ENCODE peak calls at places on chromosomes 16 and 17, in six cellular contexts. O is CD4-positive, CD25-positive, alpha-beta regulatory T cell; S is pancreas; U is CD4-positive, alpha-beta memory T cell; Q is spleen; L is RWPE2. A is an unnamed sample.
A peak's percentile ranks its signal among the peaks of the same experiment; 100 is the strongest.

GRCh38 chr17:80133626-80133970 is 13.3 kb downstream of the EIF4A3 start:
- DNase-seq in O (no peak), S (no peak), U (no peak), Q (no peak), L (no peak), A (no peak)

GRCh38 chr17:7750321-7750821 is 32.8 kb downstream of the DNAH2 start:
- DNase-seq in O (no peak), S (no peak), U (no peak), Q (no peak), L (no peak), A (no peak)

GRCh38 chr17:28471127-28471453 is 2.4 kb upstream of the SLC13A2 start:
- DNase-seq in O (no peak), S (no peak), U (no peak), Q (no peak), L (no peak), A (no peak)

GRCh38 chr17:72518810-72519597 is 398.2 kb downstream of the SOX9 start:
- DNase-seq in O (no peak), S (peak; percentile 88), U (no peak), Q (no peak), L (no peak), A (no peak)

GRCh38 chr16:75908301-75908700 is 182.0 kb upstream of the CPHXL start:
- DNase-seq in O (no peak), S (no peak), U (no peak), Q (no peak), L (no peak), A (no peak)

GRCh38 chr16:1584926-1585487 is 26.9 kb downstream of the IFT140 start:
- DNase-seq in O (no peak), S (no peak), U (no peak), Q (no peak), L (no peak), A (no peak)

GRCh38 chr17:47955497-47956461 is 1.9 kb downstream of the PRR15L start:
- DNase-seq in O (no peak), S (peak; percentile 96), U (no peak), Q (no peak), L (no peak), A (no peak)

GRCh38 chr16:21104124-21104860 is 46.4 kb downstream of the DNAH3 start:
- DNase-seq in O (no peak), S (no peak), U (no peak), Q (no peak), L (no peak), A (no peak)

GRCh38 chr17:41544497-41544896 is 16.4 kb upstream of the KRT19 start:
- DNase-seq in O (no peak), S (no peak), U (no peak), Q (no peak), L (no peak), A (no peak)

GRCh38 chr17:55388842-55389241 is 32.8 kb downstream of the MMD start:
- DNase-seq in O (no peak), S (no peak), U (no peak), Q (no peak), L (no peak), A (no peak)

GRCh38 chr17:75827291-75828050 is 16.7 kb downstream of the UNC13D start:
- DNase-seq in O (peak; percentile 51), S (peak; percentile 86), U (peak; percentile 71), Q (peak; percentile 86), L (peak; percentile 68), A (peak; percentile 58)

GRCh38 chr16:81866820-81867440 is 87.8 kb downstream of the PLCG2 start:
- DNase-seq in O (no peak), S (no peak), U (no peak), Q (peak; percentile 92), L (no peak), A (no peak)

GRCh38 chr16:49580751-49581303 is 207.2 kb downstream of the C16orf78 start:
- DNase-seq in O (no peak), S (no peak), U (no peak), Q (peak; percentile 39), L (no peak), A (no peak)

GRCh38 chr16:15434425-15435215 is at the start of gene BMERB1:
- DNase-seq in O (peak; percentile 10), S (peak; percentile 89), U (peak; percentile 21), Q (peak; percentile 81), L (peak; percentile 74), A (peak; percentile 20)

GRCh38 chr16:3259097-3259496 is 2.7 kb upstream of the MEFV start:
- DNase-seq in O (no peak), S (no peak), U (no peak), Q (no peak), L (no peak), A (no peak)

GRCh38 chr16:28310796-28311195 is 18.5 kb downstream of the SBK1 start:
- DNase-seq in O (no peak), S (no peak), U (no peak), Q (no peak), L (no peak), A (no peak)

GRCh38 chr17:7935859-7936258 is 3.9 kb downstream of the CNTROB start:
- DNase-seq in O (no peak), S (no peak), U (no peak), Q (no peak), L (no peak), A (no peak)

GRCh38 chr16:75624921-75625334 is 1.8 kb upstream of the ADAT1 start:
- DNase-seq in O (no peak), S (no peak), U (no peak), Q (no peak), L (no peak), A (no peak)

GRCh38 chr17:82092094-82092586 is 5.9 kb downstream of the FASN start:
- DNase-seq in O (no peak), S (peak; percentile 79), U (no peak), Q (peak; percentile 72), L (no peak), A (no peak)
- H3K27ac ChIP-seq in O (no peak overlapping the region), S (no peak overlapping the region), U (no peak overlapping the region), Q (no peak overlapping the region), L (no peak overlapping the region), A (no peak overlapping the region)

GRCh38 chr16:29807426-29808218 is 1.3 kb downstream of the MAZ start:
- DNase-seq in O (peak; percentile 77), S (peak; percentile 90), U (peak; percentile 90), Q (peak; percentile 97), L (peak; percentile 93), A (peak; percentile 83)
- H3K4me1 ChIP-seq in O (peaks cover 68% of the 10 kb centered on the region), S (no peaks in the 10 kb centered on the region), U (peaks cover 58% of the 10 kb centered on the region), Q (peaks cover 56% of the 10 kb centered on the region), L (peaks cover 7% of the 10 kb centered on the region), A (peaks cover 48% of the 10 kb centered on the region)

GRCh38 chr16:35751191-35751941 is 2292.0 kb downstream of the TP53TG3F start:
- DNase-seq in O (no peak), S (peak; percentile 60), U (no peak), Q (peak; percentile 70), L (no peak), A (no peak)
- H3K9me3 ChIP-seq in O (peaks cover 88% of the 10 kb centered on the region), S (no peaks in the 10 kb centered on the region), U (no peaks in the 10 kb centered on the region), Q (peaks cover 95% of the 10 kb centered on the region), L (peaks cover 15% of the 10 kb centered on the region), A (no peaks in the 10 kb centered on the region)

DNA sequence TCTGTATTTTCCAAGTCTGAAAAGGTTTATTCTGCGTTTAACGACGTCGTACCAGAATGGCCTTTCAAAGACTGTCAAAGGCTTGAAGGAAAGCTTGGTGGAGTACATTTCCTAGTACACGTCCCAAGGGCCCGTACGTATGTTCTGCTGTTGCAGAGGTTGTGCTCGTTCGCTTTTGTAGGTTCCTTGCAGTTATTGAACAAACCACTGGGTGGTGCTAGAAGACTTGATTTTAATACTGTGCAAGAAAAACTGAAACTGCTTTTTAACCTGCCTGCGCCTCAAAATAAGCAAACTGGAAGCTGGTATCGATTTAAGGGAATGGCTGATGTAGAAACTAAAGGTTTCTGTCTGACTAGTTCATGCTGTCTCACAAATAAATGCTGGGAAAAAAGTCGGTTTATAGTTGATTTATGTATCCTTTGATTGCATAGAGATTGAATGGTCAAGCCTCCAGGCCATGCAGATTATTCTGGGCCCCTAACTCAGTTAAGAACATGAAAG is 54.6 kb downstream of the USP10 start:
- DNase-seq in O (peak; percentile 65), S (no peak), U (peak; percentile 87), Q (no peak), L (no peak), A (peak; percentile 36)
- H3K27ac ChIP-seq in O (peak overlapping the region; percentile 28), S (no peak overlapping the region), U (peak overlapping the region; percentile 44), Q (peak overlapping the region; percentile 58), L (peak overlapping the region; percentile 53), A (peak overlapping the region; percentile 21)

DNA sequence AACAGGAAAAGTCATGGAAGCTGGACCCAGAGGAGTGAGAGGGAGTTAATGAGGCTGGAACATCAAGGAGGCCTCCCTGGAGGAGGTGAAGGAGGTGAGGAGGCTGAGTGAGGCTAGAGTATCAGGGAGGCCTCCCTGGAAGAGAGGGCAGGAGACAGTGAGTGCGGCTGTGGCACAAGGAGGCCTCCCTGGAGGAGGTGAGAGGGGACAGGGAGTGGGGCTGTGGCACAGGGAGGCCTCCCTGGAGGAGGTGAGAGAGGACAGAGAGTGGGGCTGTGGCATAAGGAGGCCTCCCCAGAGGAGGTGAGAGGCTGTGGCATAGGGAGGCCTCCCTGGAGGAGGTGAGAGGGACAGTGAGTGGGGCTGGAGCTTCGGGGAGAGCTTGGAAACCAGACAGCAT is 5.5 kb downstream of the CAMKK1 start:
- DNase-seq in O (no peak), S (no peak), U (no peak), Q (no peak), L (no peak), A (no peak)
- H3K4me1 ChIP-seq in O (peaks cover 30% of the 10 kb centered on the region), S (no peaks in the 10 kb centered on the region), U (peaks cover 32% of the 10 kb centered on the region), Q (peaks cover 17% of the 10 kb centered on the region), L (peaks cover 35% of the 10 kb centered on the region), A (peaks cover 33% of the 10 kb centered on the region)

DNA sequence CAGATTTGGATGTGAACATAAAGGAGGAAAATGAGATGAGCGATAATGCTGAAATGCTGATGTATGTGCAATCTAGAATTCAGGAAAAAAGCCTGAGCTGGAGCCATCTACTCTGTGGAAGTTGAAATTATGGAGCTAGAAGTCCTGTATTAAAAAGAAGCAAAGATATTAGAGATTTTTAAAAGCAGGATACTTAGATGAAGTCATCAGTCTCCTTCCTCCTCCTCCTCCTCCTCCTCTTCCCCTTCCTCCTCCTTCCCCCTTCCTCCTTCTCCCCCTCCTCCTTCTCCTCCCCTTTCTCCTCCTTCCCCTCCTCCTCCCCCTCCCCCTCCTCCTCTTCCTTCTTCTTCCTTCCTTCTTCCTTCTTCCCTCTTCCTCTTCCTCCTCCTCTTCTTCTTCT is 823.8 kb upstream of the CA10 start:
- DNase-seq in O (no peak), S (no peak), U (no peak), Q (no peak), L (no peak), A (no peak)
- H3K9me3 ChIP-seq in O (no peaks in the 10 kb centered on the region), S (no peaks in the 10 kb centered on the region), U (no peaks in the 10 kb centered on the region), Q (no peaks in the 10 kb centered on the region), L (no peaks in the 10 kb centered on the region), A (no peaks in the 10 kb centered on the region)

GRCh38 chr16:85037721-85038120 is 10.1 kb downstream of the KIAA0513 start:
- DNase-seq in O (no peak), S (no peak), U (no peak), Q (no peak), L (no peak), A (no peak)
- H3K27ac ChIP-seq in O (no peak overlapping the region), S (no peak overlapping the region), U (no peak overlapping the region), Q (no peak overlapping the region), L (peak overlapping the region; percentile 74), A (no peak overlapping the region)

DNA sequence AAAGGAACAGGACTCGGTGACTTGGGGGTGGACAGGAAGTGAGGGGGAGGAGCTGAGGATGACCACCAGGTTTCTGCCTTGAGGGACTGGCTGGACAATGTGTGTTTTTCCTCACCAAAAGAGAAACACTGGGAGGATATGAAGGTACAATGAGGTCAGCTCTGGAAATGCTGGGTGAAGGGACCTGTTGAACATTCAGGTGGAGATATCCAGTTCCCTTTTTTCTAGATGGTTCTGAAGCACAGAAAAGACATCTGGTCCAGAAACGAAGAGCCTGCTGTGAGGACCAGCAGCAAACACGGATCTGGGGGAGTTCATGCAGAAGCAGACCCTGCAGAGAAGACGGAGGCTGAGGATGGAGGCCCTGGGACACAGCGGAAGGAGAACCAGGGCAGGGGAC is 17.5 kb downstream of the ARHGAP17 start:
- DNase-seq in O (no peak), S (no peak), U (no peak), Q (no peak), L (no peak), A (no peak)
- H3K4me1 ChIP-seq in O (peaks cover 14% of the 10 kb centered on the region), S (peaks cover 28% of the 10 kb centered on the region), U (peaks cover 14% of the 10 kb centered on the region), Q (peaks cover 85% of the 10 kb centered on the region), L (peaks cover 30% of the 10 kb centered on the region), A (peaks cover 11% of the 10 kb centered on the region)

A was measured in CD8-positive, alpha-beta memory T cell.